ENCODE peak calls at places on chromosomes 16 and 17, in seven cellular contexts. F, P, G, K, O, I and H are unnamed samples.

GRCh38 chr17:48510761-48511604 is 19.8 kb downstream of the HOXB1 start:
- DNase-seq in F (no peak), P (no peak), G (no peak), K (no peak), O (no peak), I (no peak), H (no peak)

GRCh38 chr17:4208228-4208627 is 55.6 kb downstream of the ANKFY1 start:
- DNase-seq in F (no peak), P (no peak), G (no peak), K (no peak), O (no peak), I (no peak), H (no peak)

GRCh38 chr16:997440-998051 is 16.0 kb downstream of the SOX8 start:
- DNase-seq in F (no peak), P (no peak), G (peak), K (peak), O (no peak), I (no peak), H (no peak)

GRCh38 chr16:88703486-88704309 is 2.5 kb downstream of the RNF166 start:
- DNase-seq in F (no peak), P (no peak), G (no peak), K (no peak), O (no peak), I (peak), H (peak)

GRCh38 chr17:73566905-73567782 is 77.1 kb downstream of the SDK2 start:
- DNase-seq in F (no peak), P (no peak), G (no peak), K (no peak), O (no peak), I (peak), H (no peak)

GRCh38 chr17:28368306-28368831 is 1.7 kb downstream of the VTN start:
- DNase-seq in F (no peak), P (no peak), G (no peak), K (no peak), O (no peak), I (no peak), H (no peak)

GRCh38 chr16:87324411-87325275 is 7.5 kb upstream of the C16orf95 start:
- DNase-seq in F (peak), P (no peak), G (peak), K (peak), O (no peak), I (peak), H (peak)

GRCh38 chr17:37043201-37043600 is 94.4 kb downstream of the AATF start:
- DNase-seq in F (no peak), P (no peak), G (peak), K (no peak), O (no peak), I (no peak), H (no peak)

GRCh38 chr16:85965125-85965524 is 66.2 kb downstream of the IRF8 start:
- DNase-seq in F (no peak), P (no peak), G (no peak), K (no peak), O (no peak), I (no peak), H (no peak)

GRCh38 chr16:22693670-22694340 is 120.2 kb upstream of the HS3ST2 start:
- DNase-seq in F (no peak), P (no peak), G (no peak), K (no peak), O (no peak), I (no peak), H (no peak)

GRCh38 chr17:19583871-19584270 is 50.2 kb downstream of the SLC47A1 start:
- DNase-seq in F (no peak), P (no peak), G (no peak), K (no peak), O (no peak), I (no peak), H (no peak)

GRCh38 chr16:11708421-11708820 is 34.2 kb downstream of the TXNDC11 start:
- DNase-seq in F (no peak), P (no peak), G (no peak), K (no peak), O (no peak), I (no peak), H (no peak)

GRCh38 chr16:71343078-71343477 is 15.4 kb upstream of the CALB2 start:
- DNase-seq in F (no peak), P (no peak), G (no peak), K (no peak), O (no peak), I (no peak), H (no peak)

GRCh38 chr16:10323528-10323869 is 62.4 kb upstream of the ATF7IP2 start:
- DNase-seq in F (no peak), P (no peak), G (no peak), K (no peak), O (no peak), I (no peak), H (no peak)

GRCh38 chr16:23570992-23571632 is 13.6 kb downstream of the UBFD1 start:
- DNase-seq in F (no peak), P (no peak), G (no peak), K (no peak), O (no peak), I (peak), H (no peak)

GRCh38 chr17:71360301-71360700 is 760.5 kb upstream of the SOX9 start:
- DNase-seq in F (no peak), P (no peak), G (no peak), K (no peak), O (no peak), I (no peak), H (no peak)

GRCh38 chr17:57918017-57918895 is 37.0 kb downstream of the CUEDC1 start:
- DNase-seq in F (no peak), P (no peak), G (no peak), K (no peak), O (no peak), I (no peak), H (no peak)
- TF ChIP-seq POLR2A in F (no peak), P (no peak), G (no peak), K (no peak), O (no peak), I (no peak), H (no peak)

DNA sequence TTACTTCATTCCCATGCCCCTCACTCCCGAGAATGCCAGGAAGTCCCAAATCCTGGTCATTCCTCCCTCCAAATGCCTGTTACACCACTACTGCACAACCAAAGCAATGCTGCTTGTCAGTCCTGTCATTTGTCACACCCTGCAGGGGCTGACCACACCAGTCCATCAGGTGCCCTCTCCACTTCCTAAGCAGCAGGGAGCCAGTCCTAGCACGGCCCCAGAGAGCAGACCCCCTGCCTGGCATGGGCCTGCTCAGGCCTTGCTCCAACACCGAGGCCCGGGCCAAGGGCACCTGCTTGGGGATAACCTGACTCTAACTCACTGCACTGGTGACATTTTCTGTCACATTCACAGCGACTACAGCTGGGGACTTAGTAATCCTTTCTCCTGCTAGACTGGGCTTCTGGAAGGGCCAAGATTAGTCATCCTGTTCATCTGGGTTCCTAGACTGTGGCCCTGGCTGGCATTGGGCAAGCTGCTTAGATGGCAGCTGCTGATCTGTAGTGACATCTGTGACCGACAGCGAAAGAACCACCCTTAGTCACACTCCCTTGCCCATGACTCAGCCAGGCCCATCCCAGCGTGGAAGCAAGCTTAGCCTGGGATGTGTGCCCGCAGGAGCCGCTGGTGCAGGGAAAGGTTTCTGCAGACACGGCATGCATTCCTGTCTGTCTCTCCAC is 5.4 kb downstream of the ALYREF start:
- DNase-seq in F (peak), P (no peak), G (no peak), K (no peak), O (peak), I (no peak), H (peak)
- TF ChIP-seq POLR2A in F (peak), P (no peak), G (no peak), K (no peak), O (peak), I (no peak), H (peak)

GRCh38 chr17:64146418-64147109 is 16.6 kb upstream of the ERN1 start:
- DNase-seq in F (peak), P (peak), G (peak), K (peak), O (no peak), I (peak), H (peak)
- TF ChIP-seq POLR2A in F (no peak), P (no peak), G (peak), K (no peak), O (peak), I (no peak), H (no peak)

GRCh38 chr17:50130778-50131317 is 888 bp upstream of the SAMD14 start:
- DNase-seq in F (no peak), P (no peak), G (peak), K (no peak), O (no peak), I (no peak), H (no peak)

GRCh38 chr17:50129946-50130777 is at the start of gene SAMD14:
- DNase-seq in F (no peak), P (no peak), G (no peak), K (no peak), O (no peak), I (no peak), H (no peak)

GRCh38 chr17:50133769-50134099 is 3.8 kb upstream of the SAMD14 start:
- DNase-seq in F (no peak), P (no peak), G (no peak), K (no peak), O (no peak), I (no peak), H (no peak)

GRCh38 chr17:50133028-50133768 is 3.2 kb upstream of the SAMD14 start:
- DNase-seq in F (peak), P (no peak), G (peak), K (no peak), O (peak), I (no peak), H (no peak)

GRCh38 chr17:50132104-50132794 is 2.3 kb upstream of the SAMD14 start:
- DNase-seq in F (no peak), P (no peak), G (no peak), K (no peak), O (no peak), I (no peak), H (peak)
- TF ChIP-seq POLR2A in F (no peak), P (no peak), G (no peak), K (no peak), O (no peak), I (no peak), H (no peak)

DNA sequence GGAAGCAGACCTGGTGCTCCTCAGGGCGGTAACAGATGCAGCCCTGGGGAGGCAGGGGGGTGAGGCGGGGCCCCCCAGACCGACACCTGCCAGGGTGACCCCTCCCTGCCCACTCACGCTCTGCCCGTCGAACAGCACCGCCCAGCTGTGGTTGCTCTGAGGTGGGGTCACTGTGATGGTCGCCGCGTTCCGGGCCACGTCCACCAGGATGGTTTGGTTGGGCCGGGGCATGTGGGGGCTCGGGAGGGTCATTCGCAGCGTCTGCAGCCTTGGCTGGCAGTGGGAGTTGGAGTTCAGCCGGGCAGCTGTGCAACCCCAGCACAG is 692 bp downstream of the BRICD5 start:
- DNase-seq in F (no peak), P (no peak), G (no peak), K (no peak), O (no peak), I (no peak), H (no peak)
- TF ChIP-seq POLR2A in F (no peak), P (no peak), G (peak), K (no peak), O (no peak), I (no peak), H (no peak)

GRCh38 chr17:81636505-81637288 is at the start of the genes NPLOC4 and TSPAN10:
- DNase-seq in F (peak), P (peak), G (peak), K (peak), O (peak), I (peak), H (peak)
- TF ChIP-seq POLR2A in F (peak), P (no peak), G (peak), K (peak), O (peak), I (peak), H (peak)

DNA sequence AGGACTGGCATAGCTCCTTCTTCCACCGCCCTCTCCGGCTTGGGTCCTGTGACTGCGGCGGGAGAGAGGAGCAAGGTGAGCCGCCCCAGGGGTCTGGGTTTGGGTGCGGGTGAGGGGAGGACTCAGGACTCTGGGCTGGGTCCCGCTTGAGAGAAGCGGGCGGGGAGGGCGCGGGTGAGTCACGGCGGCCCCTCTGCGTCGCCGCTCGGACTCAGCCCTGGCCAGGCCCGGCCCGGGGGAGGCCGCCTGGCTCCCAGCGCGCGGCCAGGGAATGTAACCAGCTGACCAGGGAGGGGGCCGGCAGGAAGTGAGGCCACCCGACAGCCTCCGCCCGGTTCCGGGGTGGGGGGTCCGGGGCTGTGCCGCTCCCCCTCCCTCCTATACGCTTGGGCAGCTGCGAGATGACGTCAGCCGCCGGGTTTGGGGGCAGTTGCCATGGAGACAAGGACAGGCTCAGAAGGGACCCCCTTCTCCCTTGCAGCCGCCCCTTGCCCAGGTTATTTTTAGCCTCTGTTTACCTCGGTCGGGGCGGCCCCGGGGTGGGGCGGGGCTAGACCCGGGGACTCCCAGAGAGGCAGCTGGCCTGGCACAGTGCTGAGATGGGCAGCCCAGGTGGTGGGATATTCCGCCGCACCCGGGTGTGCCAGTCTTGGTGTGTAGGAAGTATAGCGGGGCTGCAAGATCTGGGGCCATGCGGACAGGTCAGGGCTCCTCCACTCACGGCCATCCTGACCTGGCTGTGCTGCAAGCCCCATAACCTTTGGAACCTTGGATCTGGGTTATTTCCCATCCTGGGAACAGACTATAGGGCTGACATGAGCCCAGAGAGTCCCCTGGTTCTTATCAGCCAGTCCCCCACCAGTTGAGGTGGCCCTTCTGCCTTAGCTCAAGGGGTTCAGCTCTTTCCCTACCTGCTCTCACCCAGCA is 1.6 kb downstream of the RIPOR1 start:
- DNase-seq in F (peak), P (peak), G (no peak), K (peak), O (peak), I (peak), H (peak)
- TF ChIP-seq POLR2A in F (peak), P (peak), G (no peak), K (peak), O (peak), I (peak), H (peak)

GRCh38 chr16:84843149-84844048 is 23.6 kb downstream of the CRISPLD2 start:
- DNase-seq in F (no peak), P (no peak), G (no peak), K (no peak), O (no peak), I (no peak), H (no peak)

GRCh38 chr16:84839956-84840355 is 20.2 kb downstream of the CRISPLD2 start:
- DNase-seq in F (no peak), P (no peak), G (peak), K (no peak), O (peak), I (no peak), H (no peak)

GRCh38 chr16:84840687-84841627 is 21.2 kb downstream of the CRISPLD2 start:
- DNase-seq in F (no peak), P (no peak), G (no peak), K (no peak), O (no peak), I (no peak), H (no peak)

GRCh38 chr16:84842516-84843148 is 22.8 kb downstream of the CRISPLD2 start:
- DNase-seq in F (no peak), P (no peak), G (no peak), K (no peak), O (no peak), I (no peak), H (no peak)

GRCh38 chr16:84841787-84842300 is 22.1 kb downstream of the CRISPLD2 start:
- DNase-seq in F (no peak), P (no peak), G (no peak), K (peak), O (no peak), I (no peak), H (no peak)
- TF ChIP-seq POLR2A in F (no peak), P (peak), G (no peak), K (peak), O (no peak), I (peak), H (no peak)

GRCh38 chr17:57721967-57722703 is 23.0 kb downstream of the CCDC182 start:
- DNase-seq in F (no peak), P (no peak), G (no peak), K (no peak), O (no peak), I (no peak), H (no peak)

GRCh38 chr17:57724038-57724728 is 20.9 kb downstream of the CCDC182 start:
- DNase-seq in F (no peak), P (no peak), G (no peak), K (no peak), O (no peak), I (no peak), H (no peak)

GRCh38 chr17:57720636-57721035 is 24.5 kb downstream of the CCDC182 start:
- DNase-seq in F (no peak), P (no peak), G (no peak), K (no peak), O (no peak), I (no peak), H (no peak)

GRCh38 chr17:57723427-57724037 is 21.6 kb downstream of the CCDC182 start:
- DNase-seq in F (no peak), P (no peak), G (no peak), K (no peak), O (no peak), I (no peak), H (no peak)

GRCh38 chr17:57722704-57723043 is 22.4 kb downstream of the CCDC182 start:
- DNase-seq in F (peak), P (no peak), G (no peak), K (no peak), O (no peak), I (no peak), H (no peak)
- TF ChIP-seq POLR2A in F (no peak), P (no peak), G (no peak), K (no peak), O (no peak), I (no peak), H (no peak)